ENCODE peak calls at places on chromosomes 5 and 9, in nine cellular contexts. One of them, this sample, is unnamed.

GRCh38 chr9:75455444-75455921 is 367.2 kb downstream of the OSTF1 start:
- ATAC-seq in activated naive CD8-positive, alpha-beta T cell treated with anti-CD3 and anti-CD28 coated beads, Interleukin-2, amount 10 ng/mL, durations not matched to agents 7 days and 5 days: no peak
- ATAC-seq in activated naive CD4-positive, alpha-beta T cell treated with anti-CD3 and anti-CD28 coated beads, Interleukin-2, amount 50 U/mL, for 72 hours: no peak
- ATAC-seq in lower lobe of right lung: peak; percentile 75
- ATAC-seq in CD4-positive, alpha-beta T cell: no peak
- ATAC-seq in heart left ventricle: no peak
- ATAC-seq in CD8-positive, alpha-beta T cell: no peak
- ATAC-seq in naive thymus-derived CD8-positive, alpha-beta T cell: no peak
- ATAC-seq in right cardiac atrium: peak; percentile 40
- ATAC-seq in this sample: no peak

GRCh38 chr9:120893585-120893857 is 16.5 kb upstream of the PHF19 start:
- ATAC-seq in CD8-positive, alpha-beta T cell: no peak
- ATAC-seq in activated naive CD4-positive, alpha-beta T cell treated with anti-CD3 and anti-CD28 coated beads, Interleukin-2, amount 50 U/mL, for 72 hours: no peak
- ATAC-seq in lower lobe of right lung: no peak
- ATAC-seq in right cardiac atrium: no peak
- ATAC-seq in naive thymus-derived CD8-positive, alpha-beta T cell: no peak
- ATAC-seq in heart left ventricle: no peak
- ATAC-seq in activated naive CD8-positive, alpha-beta T cell treated with anti-CD3 and anti-CD28 coated beads, Interleukin-2, amount 10 ng/mL, durations not matched to agents 7 days and 5 days: no peak
- ATAC-seq in CD4-positive, alpha-beta T cell: no peak
- ATAC-seq in this sample: no peak

GRCh38 chr9:122297512-122297911 is 32.8 kb downstream of the MRRF start:
- ATAC-seq in CD8-positive, alpha-beta T cell: no peak
- ATAC-seq in CD4-positive, alpha-beta T cell: no peak
- ATAC-seq in lower lobe of right lung: peak; percentile 69
- ATAC-seq in heart left ventricle: no peak
- ATAC-seq in activated naive CD8-positive, alpha-beta T cell treated with anti-CD3 and anti-CD28 coated beads, Interleukin-2, amount 10 ng/mL, durations not matched to agents 7 days and 5 days: no peak
- ATAC-seq in right cardiac atrium: no peak
- ATAC-seq in naive thymus-derived CD8-positive, alpha-beta T cell: no peak
- ATAC-seq in activated naive CD4-positive, alpha-beta T cell treated with anti-CD3 and anti-CD28 coated beads, Interleukin-2, amount 50 U/mL, for 72 hours: no peak
- ATAC-seq in this sample: no peak

GRCh38 chr9:137221477-137222111 is 446 bp downstream of the RNF208 start:
- ATAC-seq in CD4-positive, alpha-beta T cell: no peak
- ATAC-seq in lower lobe of right lung: no peak
- ATAC-seq in activated naive CD4-positive, alpha-beta T cell treated with anti-CD3 and anti-CD28 coated beads, Interleukin-2, amount 50 U/mL, for 72 hours: no peak
- ATAC-seq in naive thymus-derived CD8-positive, alpha-beta T cell: no peak
- ATAC-seq in activated naive CD8-positive, alpha-beta T cell treated with anti-CD3 and anti-CD28 coated beads, Interleukin-2, amount 10 ng/mL, durations not matched to agents 7 days and 5 days: no peak
- ATAC-seq in right cardiac atrium: no peak
- ATAC-seq in heart left ventricle: no peak
- ATAC-seq in CD8-positive, alpha-beta T cell: no peak
- ATAC-seq in this sample: no peak

GRCh38 chr9:78280982-78281668 is 15.8 kb upstream of the PSAT1 start:
- ATAC-seq in lower lobe of right lung: peak; percentile 72
- ATAC-seq in activated naive CD4-positive, alpha-beta T cell treated with anti-CD3 and anti-CD28 coated beads, Interleukin-2, amount 50 U/mL, for 72 hours: no peak
- ATAC-seq in naive thymus-derived CD8-positive, alpha-beta T cell: no peak
- ATAC-seq in CD4-positive, alpha-beta T cell: no peak
- ATAC-seq in activated naive CD8-positive, alpha-beta T cell treated with anti-CD3 and anti-CD28 coated beads, Interleukin-2, amount 10 ng/mL, durations not matched to agents 7 days and 5 days: no peak
- ATAC-seq in heart left ventricle: peak; percentile 85
- ATAC-seq in right cardiac atrium: peak; percentile 97
- ATAC-seq in CD8-positive, alpha-beta T cell: no peak
- ATAC-seq in this sample: no peak

GRCh38 chr9:33125871-33126822 is 41.0 kb downstream of the B4GALT1 start:
- ATAC-seq in CD8-positive, alpha-beta T cell: peak; percentile 41
- ATAC-seq in right cardiac atrium: peak; percentile 34
- ATAC-seq in lower lobe of right lung: no peak
- ATAC-seq in naive thymus-derived CD8-positive, alpha-beta T cell: peak; percentile 49
- ATAC-seq in CD4-positive, alpha-beta T cell: peak; percentile 34
- ATAC-seq in heart left ventricle: no peak
- ATAC-seq in activated naive CD4-positive, alpha-beta T cell treated with anti-CD3 and anti-CD28 coated beads, Interleukin-2, amount 50 U/mL, for 72 hours: no peak
- ATAC-seq in activated naive CD8-positive, alpha-beta T cell treated with anti-CD3 and anti-CD28 coated beads, Interleukin-2, amount 10 ng/mL, durations not matched to agents 7 days and 5 days: no peak
- ATAC-seq in this sample: peak; percentile 28

GRCh38 chr5:34944460-34945047 is 15.2 kb downstream of the DNAJC21 start:
- ATAC-seq in activated naive CD8-positive, alpha-beta T cell treated with anti-CD3 and anti-CD28 coated beads, Interleukin-2, amount 10 ng/mL, durations not matched to agents 7 days and 5 days: no peak
- ATAC-seq in naive thymus-derived CD8-positive, alpha-beta T cell: no peak
- ATAC-seq in CD8-positive, alpha-beta T cell: no peak
- ATAC-seq in heart left ventricle: peak; percentile 64
- ATAC-seq in activated naive CD4-positive, alpha-beta T cell treated with anti-CD3 and anti-CD28 coated beads, Interleukin-2, amount 50 U/mL, for 72 hours: no peak
- ATAC-seq in right cardiac atrium: no peak
- ATAC-seq in lower lobe of right lung: no peak
- ATAC-seq in CD4-positive, alpha-beta T cell: no peak
- ATAC-seq in this sample: no peak

GRCh38 chr5:132747693-132748440 is 641 bp downstream of the CCNI2 start:
- ATAC-seq in activated naive CD8-positive, alpha-beta T cell treated with anti-CD3 and anti-CD28 coated beads, Interleukin-2, amount 10 ng/mL, durations not matched to agents 7 days and 5 days: peak; percentile 43
- ATAC-seq in lower lobe of right lung: peak; percentile 68
- ATAC-seq in activated naive CD4-positive, alpha-beta T cell treated with anti-CD3 and anti-CD28 coated beads, Interleukin-2, amount 50 U/mL, for 72 hours: peak; percentile 7
- ATAC-seq in naive thymus-derived CD8-positive, alpha-beta T cell: peak; percentile 59
- ATAC-seq in heart left ventricle: no peak
- ATAC-seq in CD8-positive, alpha-beta T cell: peak; percentile 35
- ATAC-seq in CD4-positive, alpha-beta T cell: peak; percentile 47
- ATAC-seq in right cardiac atrium: peak; percentile 25
- ATAC-seq in this sample: peak; percentile 27

GRCh38 chr5:133273661-133274596 is 222.1 kb downstream of the HSPA4 start:
- ATAC-seq in activated naive CD8-positive, alpha-beta T cell treated with anti-CD3 and anti-CD28 coated beads, Interleukin-2, amount 10 ng/mL, durations not matched to agents 7 days and 5 days: no peak
- ATAC-seq in heart left ventricle: no peak
- ATAC-seq in CD8-positive, alpha-beta T cell: no peak
- ATAC-seq in right cardiac atrium: no peak
- ATAC-seq in activated naive CD4-positive, alpha-beta T cell treated with anti-CD3 and anti-CD28 coated beads, Interleukin-2, amount 50 U/mL, for 72 hours: no peak
- ATAC-seq in naive thymus-derived CD8-positive, alpha-beta T cell: no peak
- ATAC-seq in CD4-positive, alpha-beta T cell: no peak
- ATAC-seq in lower lobe of right lung: peak; percentile 23
- ATAC-seq in this sample: peak; percentile 53

GRCh38 chr9:97983524-97984187 is 515 bp downstream of the ANP32B start:
- ATAC-seq in activated naive CD4-positive, alpha-beta T cell treated with anti-CD3 and anti-CD28 coated beads, Interleukin-2, amount 50 U/mL, for 72 hours: peak; percentile 11
- ATAC-seq in CD8-positive, alpha-beta T cell: peak; percentile 33
- ATAC-seq in lower lobe of right lung: peak; percentile 56
- ATAC-seq in heart left ventricle: no peak
- ATAC-seq in CD4-positive, alpha-beta T cell: peak; percentile 28
- ATAC-seq in naive thymus-derived CD8-positive, alpha-beta T cell: peak; percentile 33
- ATAC-seq in right cardiac atrium: peak; percentile 48
- ATAC-seq in activated naive CD8-positive, alpha-beta T cell treated with anti-CD3 and anti-CD28 coated beads, Interleukin-2, amount 10 ng/mL, durations not matched to agents 7 days and 5 days: peak; percentile 14
- ATAC-seq in this sample: peak; percentile 26

GRCh38 chr5:174413520-174414314 is 310.7 kb upstream of the MSX2 start:
- ATAC-seq in activated naive CD4-positive, alpha-beta T cell treated with anti-CD3 and anti-CD28 coated beads, Interleukin-2, amount 50 U/mL, for 72 hours: no peak
- ATAC-seq in heart left ventricle: no peak
- ATAC-seq in naive thymus-derived CD8-positive, alpha-beta T cell: no peak
- ATAC-seq in lower lobe of right lung: no peak
- ATAC-seq in activated naive CD8-positive, alpha-beta T cell treated with anti-CD3 and anti-CD28 coated beads, Interleukin-2, amount 10 ng/mL, durations not matched to agents 7 days and 5 days: no peak
- ATAC-seq in CD4-positive, alpha-beta T cell: no peak
- ATAC-seq in right cardiac atrium: no peak
- ATAC-seq in CD8-positive, alpha-beta T cell: no peak
- ATAC-seq in this sample: no peak

GRCh38 chr5:135729582-135729879 is 104.9 kb upstream of the SLC25A48 start:
- ATAC-seq in activated naive CD8-positive, alpha-beta T cell treated with anti-CD3 and anti-CD28 coated beads, Interleukin-2, amount 10 ng/mL, durations not matched to agents 7 days and 5 days: no peak
- ATAC-seq in activated naive CD4-positive, alpha-beta T cell treated with anti-CD3 and anti-CD28 coated beads, Interleukin-2, amount 50 U/mL, for 72 hours: no peak
- ATAC-seq in CD8-positive, alpha-beta T cell: no peak
- ATAC-seq in heart left ventricle: no peak
- ATAC-seq in naive thymus-derived CD8-positive, alpha-beta T cell: no peak
- ATAC-seq in lower lobe of right lung: no peak
- ATAC-seq in right cardiac atrium: no peak
- ATAC-seq in CD4-positive, alpha-beta T cell: no peak
- ATAC-seq in this sample: no peak

GRCh38 chr5:146588331-146588730 is 72.3 kb upstream of the GPR151 start:
- ATAC-seq in heart left ventricle: no peak
- ATAC-seq in lower lobe of right lung: no peak
- ATAC-seq in right cardiac atrium: no peak
- ATAC-seq in naive thymus-derived CD8-positive, alpha-beta T cell: no peak
- ATAC-seq in CD4-positive, alpha-beta T cell: no peak
- ATAC-seq in activated naive CD4-positive, alpha-beta T cell treated with anti-CD3 and anti-CD28 coated beads, Interleukin-2, amount 50 U/mL, for 72 hours: no peak
- ATAC-seq in CD8-positive, alpha-beta T cell: no peak
- ATAC-seq in activated naive CD8-positive, alpha-beta T cell treated with anti-CD3 and anti-CD28 coated beads, Interleukin-2, amount 10 ng/mL, durations not matched to agents 7 days and 5 days: no peak
- ATAC-seq in this sample: peak; percentile 58

GRCh38 chr9:117487555-117488175 is 72.8 kb upstream of the ASTN2 start:
- ATAC-seq in CD8-positive, alpha-beta T cell: no peak
- ATAC-seq in naive thymus-derived CD8-positive, alpha-beta T cell: no peak
- ATAC-seq in activated naive CD8-positive, alpha-beta T cell treated with anti-CD3 and anti-CD28 coated beads, Interleukin-2, amount 10 ng/mL, durations not matched to agents 7 days and 5 days: peak; percentile 85
- ATAC-seq in activated naive CD4-positive, alpha-beta T cell treated with anti-CD3 and anti-CD28 coated beads, Interleukin-2, amount 50 U/mL, for 72 hours: peak; percentile 85
- ATAC-seq in CD4-positive, alpha-beta T cell: no peak
- ATAC-seq in heart left ventricle: peak; percentile 84
- ATAC-seq in right cardiac atrium: peak; percentile 96
- ATAC-seq in lower lobe of right lung: peak; percentile 97
- ATAC-seq in this sample: peak; percentile 93

GRCh38 chr9:89905628-89906338 is 301.0 kb downstream of the GADD45G start:
- ATAC-seq in activated naive CD4-positive, alpha-beta T cell treated with anti-CD3 and anti-CD28 coated beads, Interleukin-2, amount 50 U/mL, for 72 hours: no peak
- ATAC-seq in heart left ventricle: no peak
- ATAC-seq in lower lobe of right lung: no peak
- ATAC-seq in activated naive CD8-positive, alpha-beta T cell treated with anti-CD3 and anti-CD28 coated beads, Interleukin-2, amount 10 ng/mL, durations not matched to agents 7 days and 5 days: no peak
- ATAC-seq in CD4-positive, alpha-beta T cell: no peak
- ATAC-seq in naive thymus-derived CD8-positive, alpha-beta T cell: no peak
- ATAC-seq in CD8-positive, alpha-beta T cell: no peak
- ATAC-seq in right cardiac atrium: no peak
- ATAC-seq in this sample: no peak

GRCh38 chr9:137406085-137406773 is 16.7 kb downstream of the EXD3 start:
- ATAC-seq in CD4-positive, alpha-beta T cell: no peak
- ATAC-seq in CD8-positive, alpha-beta T cell: no peak
- ATAC-seq in activated naive CD4-positive, alpha-beta T cell treated with anti-CD3 and anti-CD28 coated beads, Interleukin-2, amount 50 U/mL, for 72 hours: no peak
- ATAC-seq in lower lobe of right lung: peak; percentile 11
- ATAC-seq in naive thymus-derived CD8-positive, alpha-beta T cell: no peak
- ATAC-seq in right cardiac atrium: peak; percentile 2
- ATAC-seq in heart left ventricle: no peak
- ATAC-seq in activated naive CD8-positive, alpha-beta T cell treated with anti-CD3 and anti-CD28 coated beads, Interleukin-2, amount 10 ng/mL, durations not matched to agents 7 days and 5 days: no peak
- ATAC-seq in this sample: no peak

GRCh38 chr5:134005415-134006118 is 792 bp upstream of the VDAC1 start:
- ATAC-seq in lower lobe of right lung: peak; percentile 57
- ATAC-seq in CD4-positive, alpha-beta T cell: no peak
- ATAC-seq in CD8-positive, alpha-beta T cell: no peak
- ATAC-seq in heart left ventricle: no peak
- ATAC-seq in activated naive CD4-positive, alpha-beta T cell treated with anti-CD3 and anti-CD28 coated beads, Interleukin-2, amount 50 U/mL, for 72 hours: no peak
- ATAC-seq in activated naive CD8-positive, alpha-beta T cell treated with anti-CD3 and anti-CD28 coated beads, Interleukin-2, amount 10 ng/mL, durations not matched to agents 7 days and 5 days: no peak
- ATAC-seq in right cardiac atrium: peak; percentile 30
- ATAC-seq in naive thymus-derived CD8-positive, alpha-beta T cell: no peak
- ATAC-seq in this sample: no peak

GRCh38 chr5:54577542-54577941 is 60.0 kb downstream of the SNX18 start:
- ATAC-seq in CD8-positive, alpha-beta T cell: no peak
- ATAC-seq in heart left ventricle: no peak
- ATAC-seq in activated naive CD8-positive, alpha-beta T cell treated with anti-CD3 and anti-CD28 coated beads, Interleukin-2, amount 10 ng/mL, durations not matched to agents 7 days and 5 days: no peak
- ATAC-seq in naive thymus-derived CD8-positive, alpha-beta T cell: no peak
- ATAC-seq in CD4-positive, alpha-beta T cell: no peak
- ATAC-seq in lower lobe of right lung: no peak
- ATAC-seq in activated naive CD4-positive, alpha-beta T cell treated with anti-CD3 and anti-CD28 coated beads, Interleukin-2, amount 50 U/mL, for 72 hours: no peak
- ATAC-seq in right cardiac atrium: peak; percentile 51
- ATAC-seq in this sample: no peak

This sample was measured in esophagus mucosa.